ENCODE peak calls at places on chromosome 19, in six cellular contexts. One of them, this sample, is unnamed.

GRCh38 chr19:40827386-40828247 is 22.6 kb downstream of the CYP2A6 start:
- DNase-seq in mammary epithelial cell: no peak
- DNase-seq in HL-60: no peak
- DNase-seq in psoas muscle: no peak
- DNase-seq in hepatic stellate cell: no peak
- DNase-seq in spleen: no peak
- DNase-seq in this sample: no peak

GRCh38 chr19:33382006-33382405 is 8.5 kb downstream of the CEBPG start:
- DNase-seq in mammary epithelial cell: no peak
- DNase-seq in HL-60: no peak
- DNase-seq in psoas muscle: no peak
- DNase-seq in spleen: no peak
- DNase-seq in hepatic stellate cell: no peak
- DNase-seq in this sample: no peak

GRCh38 chr19:12647490-12648071 is 19.0 kb downstream of the MAN2B1 start:
- DNase-seq in hepatic stellate cell: no peak
- DNase-seq in HL-60: no peak
- DNase-seq in mammary epithelial cell: no peak
- DNase-seq in spleen: peak
- DNase-seq in psoas muscle: peak
- DNase-seq in this sample: peak

GRCh38 chr19:2336528-2337328 is 8.2 kb downstream of the SPPL2B start:
- DNase-seq in psoas muscle: no peak
- DNase-seq in hepatic stellate cell: no peak
- DNase-seq in HL-60: no peak
- DNase-seq in mammary epithelial cell: no peak
- DNase-seq in spleen: no peak
- DNase-seq in this sample: no peak

GRCh38 chr19:18856385-18857126 is 24.8 kb downstream of the UPF1 start:
- DNase-seq in hepatic stellate cell: peak
- DNase-seq in psoas muscle: no peak
- DNase-seq in HL-60: no peak
- DNase-seq in mammary epithelial cell: peak
- DNase-seq in spleen: no peak
- DNase-seq in this sample: no peak

GRCh38 chr19:35027851-35028599 is 2.2 kb upstream of the SCN1B start:
- DNase-seq in mammary epithelial cell: peak
- DNase-seq in hepatic stellate cell: no peak
- DNase-seq in psoas muscle: peak
- DNase-seq in spleen: no peak
- DNase-seq in HL-60: no peak
- DNase-seq in this sample: no peak

GRCh38 chr19:46416077-46416709 is 2.8 kb upstream of the CCDC8 start:
- DNase-seq in psoas muscle: peak
- DNase-seq in hepatic stellate cell: peak
- DNase-seq in spleen: peak
- DNase-seq in mammary epithelial cell: peak
- DNase-seq in HL-60: no peak
- DNase-seq in this sample: peak

GRCh38 chr19:52658595-52658994 is 20.4 kb upstream of the ZNF83 start:
- DNase-seq in mammary epithelial cell: no peak
- DNase-seq in spleen: no peak
- DNase-seq in psoas muscle: no peak
- DNase-seq in hepatic stellate cell: no peak
- DNase-seq in HL-60: no peak
- DNase-seq in this sample: no peak

GRCh38 chr19:51480590-51480989 is 2.3 kb downstream of the CEACAM18 start:
- DNase-seq in mammary epithelial cell: no peak
- DNase-seq in psoas muscle: no peak
- DNase-seq in HL-60: no peak
- DNase-seq in hepatic stellate cell: no peak
- DNase-seq in spleen: no peak
- DNase-seq in this sample: no peak

GRCh38 chr19:54415208-54415900 is at the start of gene TTYH1:
- DNase-seq in hepatic stellate cell: peak
- DNase-seq in mammary epithelial cell: no peak
- DNase-seq in HL-60: no peak
- DNase-seq in psoas muscle: no peak
- DNase-seq in spleen: no peak
- DNase-seq in this sample: no peak

GRCh38 chr19:23071087-23071511 is 45.7 kb upstream of the ZNF730 start:
- DNase-seq in HL-60: no peak
- DNase-seq in spleen: no peak
- DNase-seq in psoas muscle: no peak
- DNase-seq in hepatic stellate cell: no peak
- DNase-seq in mammary epithelial cell: no peak
- DNase-seq in this sample: peak

GRCh38 chr19:6811906-6812305 is 39.4 kb downstream of the VAV1 start:
- DNase-seq in HL-60: peak
- DNase-seq in mammary epithelial cell: peak
- DNase-seq in psoas muscle: no peak
- DNase-seq in hepatic stellate cell: peak
- DNase-seq in spleen: no peak
- DNase-seq in this sample: no peak

GRCh38 chr19:6062274-6062673 is 48.0 kb downstream of the RFX2 start:
- DNase-seq in hepatic stellate cell: no peak
- DNase-seq in psoas muscle: peak
- DNase-seq in mammary epithelial cell: no peak
- DNase-seq in spleen: no peak
- DNase-seq in HL-60: peak
- DNase-seq in this sample: no peak

GRCh38 chr19:41298327-41298964 is 11.5 kb upstream of the CCDC97 start:
- DNase-seq in mammary epithelial cell: peak
- DNase-seq in HL-60: peak
- DNase-seq in hepatic stellate cell: peak
- DNase-seq in psoas muscle: peak
- DNase-seq in spleen: no peak
- DNase-seq in this sample: peak

GRCh38 chr19:19110410-19111137 is 27.7 kb downstream of the TMEM161A start:
- DNase-seq in mammary epithelial cell: no peak
- DNase-seq in hepatic stellate cell: no peak
- DNase-seq in psoas muscle: no peak
- DNase-seq in spleen: no peak
- DNase-seq in HL-60: peak
- DNase-seq in this sample: peak

GRCh38 chr19:40798997-40799557 is at the start of gene EGLN2:
- DNase-seq in HL-60: no peak
- DNase-seq in spleen: no peak
- DNase-seq in psoas muscle: no peak
- DNase-seq in hepatic stellate cell: peak
- DNase-seq in mammary epithelial cell: no peak
- DNase-seq in this sample: no peak

This sample was measured in left ventricle myocardium superior.